ENCODE peak calls at places on chromosome 10, in eight cellular contexts. E is cardiac fibroblast, Z is upper lobe of right lung, R is GM06990, F is colonic mucosa, D is fibroblast of lung, P is A549, N is OCI-LY7. I is an unnamed sample.

GRCh38 chr10:125037145-125037544 is 95.2 kb downstream of the ZRANB1 start:
- DNase-seq in R (no peak), F (peak; percentile 61), P (peak; percentile 91), D (peak; percentile 79), N (no peak), E (peak; percentile 90), Z (no peak), I (peak; percentile 96)

GRCh38 chr10:9670911-9671310 is 1346.8 kb upstream of the CELF2 start:
- DNase-seq in Z (no peak), F (no peak), N (no peak), E (no peak), D (no peak), P (no peak), R (no peak), I (no peak)

GRCh38 chr10:102225646-102226541 is at the start of gene ELOVL3:
- DNase-seq in F (peak; percentile 95), Z (peak; percentile 95), D (peak; percentile 92), R (peak; percentile 88), E (peak; percentile 96), P (peak; percentile 98), N (peak; percentile 75), I (peak; percentile 95)

GRCh38 chr10:43254199-43254730 is 12.6 kb downstream of the RASGEF1A start:
- DNase-seq in P (no peak), D (no peak), Z (no peak), R (no peak), N (no peak), F (no peak), E (no peak), I (no peak)

GRCh38 chr10:43815486-43815885 is 166.8 kb upstream of the ZNF32 start:
- DNase-seq in E (no peak), F (no peak), Z (no peak), R (no peak), P (no peak), D (no peak), N (no peak), I (no peak)

GRCh38 chr10:101779544-101780186 is 3.6 kb downstream of the NPM3 start:
- DNase-seq in R (peak; percentile 84), P (peak; percentile 78), F (peak; percentile 91), Z (peak; percentile 93), N (peak; percentile 77), E (peak; percentile 72), D (peak; percentile 60), I (peak; percentile 72)

GRCh38 chr10:30043476-30044270 is 15.7 kb downstream of the JCAD start:
- DNase-seq in F (no peak), P (no peak), D (no peak), Z (no peak), N (no peak), E (no peak), R (no peak), I (no peak)

GRCh38 chr10:94193466-94193924 is 169.2 kb downstream of the NOC3L start:
- DNase-seq in R (no peak), F (no peak), E (peak; percentile 85), P (no peak), Z (no peak), N (no peak), D (peak; percentile 85), I (no peak)

GRCh38 chr10:128044961-128045832 is 81.0 kb downstream of the MKI67 start:
- DNase-seq in N (no peak), D (no peak), Z (no peak), F (no peak), R (no peak), P (no peak), E (no peak), I (no peak)

GRCh38 chr10:97270523-97271154 is 21.8 kb downstream of the ARHGAP19 start:
- DNase-seq in P (no peak), Z (no peak), R (no peak), E (peak; percentile 63), D (no peak), F (no peak), N (no peak), I (peak; percentile 75)

GRCh38 chr10:68597407-68597806 is 37.3 kb downstream of the TET1 start:
- DNase-seq in Z (no peak), R (no peak), D (no peak), P (no peak), E (no peak), F (no peak), N (no peak), I (no peak)

GRCh38 chr10:92773776-92774175 is 74.5 kb upstream of the EXOC6 start:
- DNase-seq in Z (no peak), F (no peak), N (no peak), E (peak; percentile 58), P (no peak), R (no peak), D (no peak), I (no peak)

GRCh38 chr10:28200804-28201203 is 102.1 kb downstream of the MPP7 start:
- DNase-seq in F (no peak), P (no peak), E (peak; percentile 32), D (peak; percentile 29), N (no peak), R (no peak), Z (no peak), I (no peak)

GRCh38 chr10:30984563-30985328 is 46.9 kb downstream of the ZNF438 start:
- DNase-seq in R (no peak), E (peak; percentile 88), P (no peak), Z (no peak), D (peak; percentile 65), F (no peak), N (no peak), I (peak; percentile 59)

GRCh38 chr10:76001461-76001860 is 570.0 kb downstream of the LRMDA start:
- DNase-seq in P (no peak), R (no peak), Z (no peak), N (no peak), F (no peak), E (no peak), D (no peak), I (no peak)

GRCh38 chr10:69696073-69696731 is 66.2 kb downstream of the FAM241B start:
- DNase-seq in R (no peak), N (no peak), E (peak; percentile 94), P (peak; percentile 90), F (no peak), Z (no peak), D (peak; percentile 83), I (peak; percentile 84)

GRCh38 chr10:93032105-93032808 is 28.3 kb upstream of the CYP26C1 start:
- DNase-seq in N (no peak), D (no peak), Z (no peak), F (no peak), R (no peak), P (no peak), E (no peak), I (no peak)

GRCh38 chr10:120988751-120989150 is 137.6 kb downstream of the WDR11 start:
- DNase-seq in N (no peak), R (no peak), F (no peak), Z (no peak), E (no peak), P (no peak), D (no peak), I (no peak)

GRCh38 chr10:1050555-1050954 is 1.6 kb upstream of the IDI1 start:
- DNase-seq in Z (no peak), E (no peak), D (no peak), N (peak; percentile 78), P (peak; percentile 49), R (peak; percentile 25), F (peak; percentile 70), I (peak; percentile 82)
- H3K4me3 ChIP-seq in Z (peak overlapping the region; percentile 94), E (peak overlapping the region; percentile 6), D (peak overlapping the region; percentile 88), N (peak overlapping the region; percentile 74), P (peak overlapping the region; percentile 88), R (peak overlapping the region; percentile 92), F (peak overlapping the region; percentile 88), I (peak overlapping the region; percentile 95)

DNA sequence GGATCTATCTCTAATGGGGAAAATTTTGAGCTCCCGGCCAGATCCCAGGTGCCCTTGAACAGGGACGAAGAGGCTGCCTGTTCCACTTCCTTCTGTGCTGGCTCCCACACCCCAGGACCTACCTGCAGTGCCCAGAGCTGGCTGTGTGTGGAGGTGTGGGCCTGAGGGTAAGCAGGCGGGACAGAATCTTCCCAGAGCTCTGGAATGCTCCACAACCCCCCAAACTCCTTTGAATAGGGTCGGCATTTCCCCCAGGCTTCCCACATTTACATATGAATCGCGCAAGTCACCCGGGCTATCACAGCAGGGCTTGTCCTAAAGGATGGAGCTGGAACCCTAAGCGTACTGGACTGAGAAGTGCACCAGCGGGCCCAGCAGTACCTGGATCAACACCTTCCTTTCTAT is 95.9 kb downstream of the DNMBP start:
- DNase-seq in Z (no peak), P (no peak), E (no peak), R (no peak), D (no peak), F (peak; percentile 60), N (no peak), I (peak; percentile 39)
- TF ChIP-seq CTCF in Z (no peak), P (no peak), E (no peak), R (no peak), D (no peak), F (peak; percentile 18), N (no peak), I (peak; percentile 35)

DNA sequence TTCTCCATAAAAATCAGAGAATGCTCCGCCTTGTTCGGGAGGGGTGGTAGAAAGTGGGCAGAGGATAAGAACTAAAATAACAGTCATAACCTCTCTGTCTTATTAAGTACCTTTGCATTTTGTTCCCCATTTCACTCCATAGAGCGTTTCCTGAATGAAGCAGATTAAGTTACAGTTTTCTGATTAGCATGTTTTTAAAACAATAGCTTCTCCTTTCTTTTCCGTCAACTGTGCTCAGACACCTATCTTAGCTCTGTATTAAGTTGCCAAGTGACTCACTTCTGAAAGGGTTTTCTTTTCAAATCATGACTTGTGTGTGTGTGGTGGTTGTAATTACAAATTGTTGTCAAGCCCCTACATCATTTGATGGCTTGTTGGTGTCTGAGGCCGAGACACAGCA is 1.4 kb downstream of the HABP2 start:
- DNase-seq in Z (no peak), N (no peak), R (no peak), P (no peak), F (no peak), E (no peak), D (no peak), I (peak; percentile 50)
- H3K4me3 ChIP-seq in Z (no peak overlapping the region), N (no peak overlapping the region), R (no peak overlapping the region), P (no peak overlapping the region), F (no peak overlapping the region), E (no peak overlapping the region), D (no peak overlapping the region), I (no peak overlapping the region)

GRCh38 chr10:53314856-53315255 is 542.3 kb upstream of the MBL2 start:
- DNase-seq in E (peak; percentile 96), D (peak; percentile 93), Z (no peak), F (no peak), N (no peak), P (no peak), R (no peak), I (peak; percentile 96)

DNA sequence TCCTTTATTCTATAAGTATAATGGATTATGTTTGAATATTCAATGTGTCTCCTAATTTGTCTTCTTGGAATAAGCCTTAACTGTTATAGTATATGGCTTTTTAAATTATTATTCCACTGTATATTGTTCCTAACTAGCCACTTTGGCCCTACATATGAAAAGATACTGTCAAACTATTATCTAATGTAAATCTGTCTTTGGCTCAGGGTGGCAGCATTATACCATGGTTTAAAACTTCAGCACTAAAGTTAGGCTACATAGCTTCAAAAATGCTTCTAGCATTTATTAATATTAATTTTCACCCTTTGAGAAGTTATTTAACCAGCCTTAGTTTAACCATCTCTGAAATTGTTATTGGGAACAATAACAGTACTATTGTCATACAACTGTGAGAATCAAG is 543.1 kb upstream of the MBL2 start:
- DNase-seq in R (no peak), Z (no peak), F (no peak), D (peak; percentile 47), N (no peak), E (peak; percentile 34), P (no peak), I (peak; percentile 47)
- TF ChIP-seq CTCF in R (no peak), Z (no peak), F (no peak), D (no peak), N (no peak), E (no peak), P (no peak), I (no peak)

I was measured in epithelial cell of esophagus.